ENCODE peak calls at places on chromosomes 5 and 9, in seven cellular contexts. A is A549, B is IMR-90, L is Peyer's patch, C is breast epithelium, S is H1, H is adrenal gland. O is an unnamed sample.

GRCh38 chr9:127455299-127455992 is 4.1 kb downstream of the LRSAM1 start:
- DNase-seq in A (peak; percentile 40), B (no peak), L (peak; percentile 63), C (no peak), S (no peak), H (peak; percentile 37), O (peak; percentile 38)

GRCh38 chr5:433836-434235 is 9.1 kb upstream of the EXOC3 start:
- DNase-seq in A (no peak), B (no peak), L (peak; percentile 34), C (no peak), S (no peak), H (no peak), O (no peak)

GRCh38 chr5:2352101-2352861 is 399.2 kb downstream of the IRX2 start:
- DNase-seq in A (no peak), B (no peak), L (no peak), C (no peak), S (no peak), H (no peak), O (no peak)

GRCh38 chr9:116166713-116167112 is 13.1 kb downstream of the PAPPA start:
- DNase-seq in A (no peak), B (no peak), L (no peak), C (no peak), S (no peak), H (no peak), O (no peak)

GRCh38 chr5:168734657-168735344 is 155.6 kb upstream of the PANK3 start:
- DNase-seq in A (no peak), B (peak; percentile 11), L (no peak), C (no peak), S (no peak), H (peak; percentile 24), O (peak; percentile 52)

GRCh38 chr9:76534031-76534430 is 75.0 kb downstream of the GCNT1 start:
- DNase-seq in A (no peak), B (peak; percentile 63), L (no peak), C (no peak), S (no peak), H (no peak), O (no peak)

GRCh38 chr5:111236995-111237394 is 12.8 kb downstream of the CAMK4 start:
- DNase-seq in A (no peak), B (no peak), L (no peak), C (no peak), S (no peak), H (no peak), O (no peak)

GRCh38 chr9:15401266-15401665 is 21.4 kb upstream of the SNAPC3 start:
- DNase-seq in A (no peak), B (peak; percentile 32), L (no peak), C (no peak), S (no peak), H (no peak), O (no peak)

GRCh38 chr5:176601901-176602300 is 8.1 kb downstream of the GPRIN1 start:
- DNase-seq in A (no peak), B (no peak), L (no peak), C (no peak), S (no peak), H (no peak), O (no peak)

GRCh38 chr5:9851458-9851857 is 221.3 kb upstream of the TAS2R1 start:
- DNase-seq in A (peak; percentile 10), B (peak; percentile 96), L (no peak), C (no peak), S (no peak), H (peak; percentile 10), O (no peak)

GRCh38 chr5:67081259-67081658 is 115.3 kb downstream of the CD180 start:
- DNase-seq in A (no peak), B (no peak), L (no peak), C (no peak), S (no peak), H (no peak), O (no peak)

GRCh38 chr9:112176410-112177010 is 1.4 kb upstream of the SUSD1 start:
- DNase-seq in A (no peak), B (no peak), L (no peak), C (no peak), S (no peak), H (no peak), O (no peak)

GRCh38 chr5:16791036-16791705 is 144.9 kb downstream of the MYO10 start:
- DNase-seq in A (peak; percentile 55), B (peak; percentile 74), L (no peak), C (no peak), S (no peak), H (peak; percentile 44), O (no peak)

GRCh38 chr5:76787237-76787636 is 31.6 kb upstream of the F2RL1 start:
- DNase-seq in A (no peak), B (peak; percentile 95), L (no peak), C (peak; percentile 29), S (no peak), H (peak; percentile 20), O (peak; percentile 57)

GRCh38 chr5:179119415-179120170 is 59.4 kb downstream of the ZNF354C start:
- DNase-seq in A (no peak), B (no peak), L (no peak), C (no peak), S (peak; percentile 13), H (no peak), O (no peak)

GRCh38 chr9:97842960-97843359 is 10.1 kb upstream of the FOXE1 start:
- DNase-seq in A (no peak), B (no peak), L (no peak), C (no peak), S (no peak), H (no peak), O (no peak)

DNA sequence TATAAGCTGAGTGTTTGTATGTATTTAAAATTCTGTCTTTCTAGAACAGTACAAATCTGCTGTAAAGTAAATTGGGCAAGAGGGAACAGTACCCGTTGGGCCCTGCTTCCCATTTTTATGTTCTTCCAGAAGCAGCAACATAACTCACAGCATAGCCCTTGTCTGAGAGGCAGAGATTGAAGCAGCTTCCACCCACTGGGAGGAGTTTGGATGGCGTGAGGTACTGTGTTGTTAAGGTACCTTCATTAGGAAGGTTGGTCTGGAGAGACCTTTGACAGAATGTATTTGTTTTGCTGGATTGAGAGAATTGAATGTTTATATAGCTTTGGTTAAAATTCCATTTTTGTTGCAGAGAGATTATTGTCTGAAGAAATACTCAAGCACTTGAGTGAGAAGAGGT is 24.8 kb downstream of the RAI14 start:
- DNase-seq in A (no peak), B (no peak), L (no peak), C (no peak), S (peak; percentile 27), H (no peak), O (no peak)
- TF ChIP-seq POLR2A in A (no peak), B (no peak), L (no peak), C (no peak), S (no peak), H (no peak), O (no peak)

GRCh38 chr9:135070964-135071735 is 16.3 kb upstream of the OLFM1 start:
- DNase-seq in A (no peak), B (no peak), L (peak; percentile 7), C (no peak), S (no peak), H (no peak), O (no peak)
- H3K27ac ChIP-seq in A (no peak overlapping the region), B (no peak overlapping the region), L (no peak overlapping the region), C (no peak overlapping the region), S (no peak overlapping the region), H (no peak overlapping the region), O (no peak overlapping the region)

GRCh38 chr5:150503386-150503785 is 4.5 kb upstream of the NDST1 start:
- DNase-seq in A (no peak), B (no peak), L (no peak), C (no peak), S (no peak), H (no peak), O (no peak)
- H3K4me1 ChIP-seq in A (peaks cover 84% of the 10 kb centered on the region), B (peaks cover 68% of the 10 kb centered on the region), L (peaks cover 86% of the 10 kb centered on the region), C (peaks cover 80% of the 10 kb centered on the region), S (peaks cover 25% of the 10 kb centered on the region), H (peaks cover 100% of the 10 kb centered on the region), O (peaks cover 99% of the 10 kb centered on the region)

GRCh38 chr9:88390371-88390990 is 2.2 kb downstream of the SPIN1 start:
- DNase-seq in A (no peak), B (peak; percentile 54), L (no peak), C (no peak), S (no peak), H (no peak), O (no peak)

GRCh38 chr9:88388203-88388885 is at the start of gene SPIN1:
- DNase-seq in A (peak; percentile 77), B (peak; percentile 62), L (peak; percentile 93), C (peak; percentile 73), S (peak; percentile 92), H (peak; percentile 83), O (peak; percentile 33)

GRCh38 chr9:88387035-88387732 is 1.1 kb upstream of the SPIN1 start:
- DNase-seq in A (peak; percentile 52), B (peak; percentile 55), L (peak; percentile 83), C (no peak), S (no peak), H (peak; percentile 84), O (peak; percentile 21)

GRCh38 chr9:88387733-88388202 is 476 bp upstream of the SPIN1 start:
- DNase-seq in A (peak; percentile 43), B (peak; percentile 52), L (peak; percentile 85), C (peak; percentile 47), S (no peak), H (peak; percentile 75), O (no peak)

DNA sequence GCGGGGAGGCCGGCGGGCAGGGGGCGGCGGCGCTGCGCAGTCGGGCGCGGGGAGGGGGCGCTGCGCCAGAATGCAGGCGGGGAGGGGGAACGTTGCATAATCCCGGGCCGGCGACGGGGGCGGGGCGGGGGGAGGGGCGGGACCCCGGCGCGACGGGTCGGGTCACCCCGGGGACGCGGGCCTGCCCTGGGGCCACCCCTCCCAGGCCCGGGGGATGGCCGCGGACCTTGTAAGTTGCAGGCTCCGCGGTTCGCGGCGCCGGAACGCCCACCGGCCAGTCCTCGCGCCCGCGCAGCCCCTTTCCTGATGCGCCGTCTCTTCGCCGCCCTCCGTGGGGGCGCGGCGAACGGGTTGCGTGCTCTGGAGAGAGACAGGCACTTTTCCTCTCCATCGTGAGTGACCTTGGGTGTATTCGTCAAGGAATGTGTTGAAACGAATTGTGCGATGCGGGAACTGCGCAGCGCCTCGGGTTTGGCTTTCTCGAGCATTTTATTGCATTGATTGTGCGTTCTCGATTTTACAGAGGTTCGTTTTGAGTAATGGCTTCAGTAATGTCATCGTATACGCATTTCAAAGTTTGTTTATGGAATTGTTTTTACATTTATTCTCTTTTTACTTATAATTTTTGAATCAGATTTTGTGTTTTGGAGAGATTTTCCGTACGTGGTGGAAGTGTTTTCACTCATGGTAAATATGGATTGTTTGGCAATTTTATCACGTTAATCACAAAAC is 808 bp downstream of the SPIN1 start:
- DNase-seq in A (peak; percentile 61), B (peak; percentile 76), L (peak; percentile 75), C (peak; percentile 30), S (peak; percentile 71), H (peak; percentile 85), O (no peak)
- TF ChIP-seq POLR2A in A (no peak), B (no peak), L (no peak), C (no peak), S (no peak), H (peak; percentile 44), O (no peak)

GRCh38 chr5:140569197-140569596 is 4.6 kb downstream of the SLC35A4 start:
- DNase-seq in A (no peak), B (no peak), L (no peak), C (no peak), S (no peak), H (no peak), O (peak; percentile 80)
- H3K27ac ChIP-seq in A (no peak overlapping the region), B (no peak overlapping the region), L (peak overlapping the region; percentile 72), C (peak overlapping the region; percentile 78), S (no peak overlapping the region), H (no peak overlapping the region), O (peak overlapping the region; percentile 98)

GRCh38 chr9:135969064-135969683 is 8.0 kb upstream of the UBAC1 start:
- DNase-seq in A (no peak), B (peak; percentile 22), L (no peak), C (no peak), S (no peak), H (peak; percentile 32), O (no peak)
- H3K4me1 ChIP-seq in A (peaks cover 9% of the 10 kb centered on the region), B (peaks cover 2% of the 10 kb centered on the region), L (no peaks in the 10 kb centered on the region), C (no peaks in the 10 kb centered on the region), S (no peaks in the 10 kb centered on the region), H (peaks cover 31% of the 10 kb centered on the region), O (no peaks in the 10 kb centered on the region)